ENCODE peak calls at places on chromosomes 5 and 9, in six cellular contexts. V, I, A, B, K and N are unnamed samples.

GRCh38 chr5:135426102-135427082 is 20.8 kb downstream of the DCANP1 start:
- DNase-seq in B (peak; percentile 68), I (peak; percentile 64), V (no peak), A (no peak), K (no peak), N (peak; percentile 68)

GRCh38 chr5:177364159-177364962 is 6.6 kb downstream of the RGS14 start:
- DNase-seq in A (no peak), K (no peak), B (peak; percentile 45), V (peak; percentile 37), I (peak; percentile 84), N (no peak)

GRCh38 chr9:37693265-37693664 is 42.5 kb downstream of the FRMPD1 start:
- DNase-seq in K (no peak), B (no peak), V (no peak), A (no peak), I (no peak), N (no peak)

GRCh38 chr9:130284690-130285089 is 19.1 kb downstream of the HMCN2 start:
- DNase-seq in V (no peak), A (no peak), B (no peak), K (no peak), I (no peak), N (no peak)

GRCh38 chr9:28444637-28445036 is 871.4 kb upstream of the C9orf72 start:
- DNase-seq in A (no peak), I (no peak), V (no peak), K (no peak), B (no peak), N (no peak)

GRCh38 chr5:151164687-151165392 is 7.3 kb upstream of the ANXA6 start:
- DNase-seq in B (peak; percentile 73), K (no peak), A (peak; percentile 77), I (peak; percentile 89), V (no peak), N (peak; percentile 81)

GRCh38 chr5:10018211-10018610 is 231.5 kb downstream of the ATPSCKMT start:
- DNase-seq in B (peak; percentile 34), V (no peak), K (no peak), I (no peak), A (no peak), N (no peak)

GRCh38 chr5:38640012-38640395 is 83.6 kb upstream of the LIFR start:
- DNase-seq in A (no peak), K (no peak), V (no peak), B (peak; percentile 13), I (no peak), N (no peak)

GRCh38 chr9:92208693-92209524 is 84.6 kb downstream of the IARS1 start:
- DNase-seq in A (no peak), V (no peak), K (no peak), B (no peak), I (no peak), N (no peak)

GRCh38 chr9:134620751-134621557 is 20.6 kb upstream of the COL5A1 start:
- DNase-seq in A (no peak), V (peak; percentile 44), K (no peak), B (no peak), I (no peak), N (no peak)

GRCh38 chr9:135221951-135222631 is 134.6 kb downstream of the OLFM1 start:
- DNase-seq in K (no peak), A (no peak), I (peak; percentile 40), V (peak; percentile 37), B (no peak), N (no peak)

GRCh38 chr5:135505973-135506372 is 29.8 kb downstream of the NEUROG1 start:
- DNase-seq in B (peak; percentile 96), V (no peak), I (no peak), K (no peak), A (no peak), N (no peak)

GRCh38 chr5:50995285-50995942 is 329.0 kb downstream of the PARP8 start:
- DNase-seq in A (no peak), V (no peak), K (no peak), B (no peak), I (no peak), N (no peak)
- TF ChIP-seq CTCF in A (no peak), V (no peak), K (no peak), B (no peak), I (no peak), N (no peak)

DNA sequence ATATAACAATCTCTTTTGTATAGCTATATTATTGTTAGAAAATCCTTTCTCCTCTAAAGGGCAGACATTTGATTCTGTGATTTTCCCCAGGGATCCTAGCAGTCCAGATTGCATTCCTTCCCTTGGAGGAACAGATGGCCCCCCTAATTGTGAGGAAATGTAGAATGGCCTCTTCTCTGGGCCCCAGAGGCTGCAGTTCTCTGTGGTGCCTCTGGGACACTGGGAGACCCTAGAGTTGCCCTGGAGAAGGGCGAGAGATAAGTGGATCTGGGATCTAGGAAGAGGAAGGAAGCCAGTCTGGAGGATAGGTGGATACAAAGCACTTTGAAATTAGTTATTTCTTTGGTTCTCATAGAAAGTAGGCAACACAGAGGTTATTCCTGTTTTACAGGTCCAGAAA is 1.9 kb upstream of the HINT2 start:
- DNase-seq in I (no peak), V (no peak), B (no peak), K (no peak), A (no peak), N (no peak)
- TF ChIP-seq CTCF in I (peak; percentile 6), V (no peak), B (no peak), K (no peak), A (no peak), N (no peak)

GRCh38 chr9:122159026-122159924 is at the start of the genes MORN5 and NDUFA8:
- DNase-seq in A (peak; percentile 94), I (peak; percentile 97), K (peak; percentile 76), V (peak; percentile 96), B (peak; percentile 91), N (peak; percentile 94)
- TF ChIP-seq CTCF in A (no peak), I (no peak), K (no peak), V (no peak), B (no peak), N (no peak)

GRCh38 chr9:133496901-133497411 is 18.1 kb upstream of the SLC2A6 start:
- DNase-seq in V (no peak), B (no peak), A (no peak), K (no peak), I (no peak), N (no peak)

GRCh38 chr9:133499892-133500270 is 21.0 kb upstream of the SLC2A6 start:
- DNase-seq in I (no peak), K (no peak), V (no peak), A (no peak), B (no peak), N (no peak)

GRCh38 chr9:133502112-133502511 is 22.6 kb downstream of the MYMK start:
- DNase-seq in A (no peak), V (no peak), B (no peak), K (no peak), I (no peak), N (no peak)

GRCh38 chr9:133497443-133497842 is 18.5 kb upstream of the SLC2A6 start:
- DNase-seq in B (no peak), A (no peak), K (no peak), I (no peak), V (no peak), N (no peak)

GRCh38 chr9:133499130-133499891 is 20.4 kb upstream of the SLC2A6 start:
- DNase-seq in I (no peak), B (no peak), K (no peak), A (no peak), V (no peak), N (no peak)
- TF ChIP-seq CTCF in I (no peak), B (no peak), K (no peak), A (no peak), V (no peak), N (no peak)

GRCh38 chr5:36078430-36078829 is 11.7 kb upstream of the UGT3A2 start:
- DNase-seq in V (no peak), A (no peak), B (no peak), K (no peak), I (no peak), N (no peak)

GRCh38 chr5:36073595-36074216 is 7.0 kb upstream of the UGT3A2 start:
- DNase-seq in K (no peak), V (no peak), I (peak; percentile 67), B (peak; percentile 16), A (no peak), N (peak; percentile 43)

DNA sequence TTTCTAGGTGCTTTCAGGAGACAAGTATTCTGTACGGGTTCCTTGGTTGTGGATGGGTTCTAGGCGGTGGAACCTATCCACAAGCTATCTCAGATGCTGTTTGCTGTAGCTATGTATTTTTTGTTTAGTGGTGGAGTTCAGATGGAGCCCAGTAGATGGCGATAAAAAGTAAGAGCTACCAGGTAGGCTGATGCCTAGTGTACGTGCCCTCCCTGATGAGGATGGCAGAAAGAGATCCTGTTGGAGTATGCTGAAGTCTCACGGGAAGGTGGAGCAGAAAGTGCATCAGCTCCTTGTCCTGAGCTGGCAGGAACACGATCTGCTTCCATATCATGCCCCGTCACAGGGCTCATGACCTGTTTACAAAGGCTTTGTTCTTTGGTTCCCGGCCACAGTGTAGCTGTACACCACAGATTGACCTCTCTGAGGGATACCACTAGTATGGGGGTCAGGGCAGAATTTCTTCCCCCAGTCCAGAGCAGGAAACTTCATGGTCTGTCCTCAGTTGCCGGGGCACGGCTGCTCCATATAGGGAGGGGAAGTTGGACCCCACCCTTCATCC is 12.6 kb upstream of the UGT3A2 start:
- DNase-seq in I (peak; percentile 64), V (no peak), B (peak; percentile 71), A (no peak), K (no peak), N (peak; percentile 39)
- TF ChIP-seq CTCF in I (peak; percentile 69), V (peak; percentile 71), B (peak; percentile 75), A (no peak), K (peak; percentile 78), N (peak; percentile 61)

GRCh38 chr9:36632892-36633291 is 60.2 kb downstream of the MELK start:
- DNase-seq in V (no peak), B (peak; percentile 31), K (no peak), I (peak; percentile 34), A (no peak), N (no peak)
- TF ChIP-seq CTCF in V (peak; percentile 63), B (peak; percentile 45), K (peak; percentile 63), I (peak; percentile 33), A (no peak), N (peak; percentile 7)